ENCODE peak calls at places on chromosomes 11 and 22, in four cellular contexts. One of them, this sample, is unnamed.

GRCh38 chr11:88827018-88827676 is 238.6 kb downstream of the GRM5 start:
- DNase-seq in CD8-positive, alpha-beta memory T cell: no peak
- DNase-seq in right lobe of liver: no peak
- DNase-seq in uterus: no peak
- DNase-seq in this sample: no peak

GRCh38 chr11:12239396-12240298 is 129.3 kb downstream of the MICAL2 start:
- DNase-seq in CD8-positive, alpha-beta memory T cell: no peak
- DNase-seq in right lobe of liver: no peak
- DNase-seq in uterus: no peak
- DNase-seq in this sample: no peak

GRCh38 chr11:5713695-5714094 is 22.6 kb upstream of the OR56B1 start:
- DNase-seq in CD8-positive, alpha-beta memory T cell: no peak
- DNase-seq in right lobe of liver: no peak
- DNase-seq in uterus: no peak
- DNase-seq in this sample: no peak

GRCh38 chr11:848988-849824 is 6.6 kb downstream of the TSPAN4 start:
- DNase-seq in CD8-positive, alpha-beta memory T cell: peak; percentile 28
- DNase-seq in right lobe of liver: no peak
- DNase-seq in uterus: peak; percentile 66
- DNase-seq in this sample: no peak

GRCh38 chr11:131800452-131800851 is 430.0 kb downstream of the NTM start:
- DNase-seq in CD8-positive, alpha-beta memory T cell: no peak
- DNase-seq in right lobe of liver: no peak
- DNase-seq in uterus: no peak
- DNase-seq in this sample: no peak

GRCh38 chr22:45686004-45686403 is 14.4 kb downstream of the ATXN10 start:
- DNase-seq in CD8-positive, alpha-beta memory T cell: no peak
- DNase-seq in right lobe of liver: no peak
- DNase-seq in uterus: no peak
- DNase-seq in this sample: no peak

GRCh38 chr11:119782021-119782420 is 53.0 kb upstream of the NECTIN1 start:
- DNase-seq in CD8-positive, alpha-beta memory T cell: no peak
- DNase-seq in right lobe of liver: peak; percentile 14
- DNase-seq in uterus: no peak
- DNase-seq in this sample: peak; percentile 30

GRCh38 chr11:119907934-119908760 is 179.1 kb upstream of the NECTIN1 start:
- DNase-seq in CD8-positive, alpha-beta memory T cell: no peak
- DNase-seq in right lobe of liver: no peak
- DNase-seq in uterus: no peak
- DNase-seq in this sample: no peak

GRCh38 chr11:64331569-64332371 is 8.2 kb upstream of the CCDC88B start:
- DNase-seq in CD8-positive, alpha-beta memory T cell: peak; percentile 58
- DNase-seq in right lobe of liver: peak; percentile 74
- DNase-seq in uterus: no peak
- DNase-seq in this sample: peak; percentile 94

GRCh38 chr11:34173050-34173449 is 67.6 kb downstream of the NAT10 start:
- DNase-seq in CD8-positive, alpha-beta memory T cell: no peak
- DNase-seq in right lobe of liver: no peak
- DNase-seq in uterus: no peak
- DNase-seq in this sample: peak; percentile 67

GRCh38 chr22:19505735-19506126 is 18.5 kb downstream of the CLDN5 start:
- DNase-seq in CD8-positive, alpha-beta memory T cell: no peak
- DNase-seq in right lobe of liver: no peak
- DNase-seq in uterus: no peak
- DNase-seq in this sample: no peak

GRCh38 chr22:47445212-47445611 is 682.8 kb downstream of the TBC1D22A start:
- DNase-seq in CD8-positive, alpha-beta memory T cell: no peak
- DNase-seq in right lobe of liver: no peak
- DNase-seq in uterus: no peak
- DNase-seq in this sample: no peak

GRCh38 chr22:32106930-32107329 is 52.2 kb downstream of the C22orf42 start:
- DNase-seq in CD8-positive, alpha-beta memory T cell: no peak
- DNase-seq in right lobe of liver: no peak
- DNase-seq in uterus: no peak
- DNase-seq in this sample: no peak

GRCh38 chr11:110755961-110756360 is 43.7 kb upstream of the ARHGAP20 start:
- DNase-seq in CD8-positive, alpha-beta memory T cell: no peak
- DNase-seq in right lobe of liver: no peak
- DNase-seq in uterus: no peak
- DNase-seq in this sample: no peak

GRCh38 chr11:2667940-2668339 is 31.9 kb downstream of the KCNQ1OT1 start:
- DNase-seq in CD8-positive, alpha-beta memory T cell: no peak
- DNase-seq in right lobe of liver: no peak
- DNase-seq in uterus: no peak
- DNase-seq in this sample: no peak

GRCh38 chr11:11740081-11740702 is 101.6 kb upstream of the USP47 start:
- DNase-seq in CD8-positive, alpha-beta memory T cell: no peak
- DNase-seq in right lobe of liver: no peak
- DNase-seq in uterus: no peak
- DNase-seq in this sample: no peak

GRCh38 chr11:393219-394033 is 583 bp upstream of the PKP3 start:
- DNase-seq in CD8-positive, alpha-beta memory T cell: no peak
- DNase-seq in right lobe of liver: no peak
- DNase-seq in uterus: no peak
- DNase-seq in this sample: no peak

GRCh38 chr11:74731301-74732094 is at the start of gene CHRDL2:
- DNase-seq in CD8-positive, alpha-beta memory T cell: no peak
- DNase-seq in right lobe of liver: peak; percentile 69
- DNase-seq in uterus: peak; percentile 60
- DNase-seq in this sample: no peak

GRCh38 chr11:727859-728748 is 19.2 kb upstream of the TALDO1 start:
- DNase-seq in CD8-positive, alpha-beta memory T cell: peak; percentile 78
- DNase-seq in right lobe of liver: peak; percentile 85
- DNase-seq in uterus: peak; percentile 91
- DNase-seq in this sample: peak; percentile 96

GRCh38 chr22:42069801-42070516 is 653 bp downstream of the NAGA start:
- DNase-seq in CD8-positive, alpha-beta memory T cell: no peak
- DNase-seq in right lobe of liver: no peak
- DNase-seq in uterus: no peak
- DNase-seq in this sample: peak; percentile 72

GRCh38 chr11:107973641-107974040 is 35.1 kb upstream of the CUL5 start:
- DNase-seq in CD8-positive, alpha-beta memory T cell: no peak
- DNase-seq in right lobe of liver: no peak
- DNase-seq in uterus: no peak
- DNase-seq in this sample: no peak

GRCh38 chr11:107970049-107970448 is 38.6 kb upstream of the CUL5 start:
- DNase-seq in CD8-positive, alpha-beta memory T cell: no peak
- DNase-seq in right lobe of liver: no peak
- DNase-seq in uterus: no peak
- DNase-seq in this sample: no peak

DNA sequence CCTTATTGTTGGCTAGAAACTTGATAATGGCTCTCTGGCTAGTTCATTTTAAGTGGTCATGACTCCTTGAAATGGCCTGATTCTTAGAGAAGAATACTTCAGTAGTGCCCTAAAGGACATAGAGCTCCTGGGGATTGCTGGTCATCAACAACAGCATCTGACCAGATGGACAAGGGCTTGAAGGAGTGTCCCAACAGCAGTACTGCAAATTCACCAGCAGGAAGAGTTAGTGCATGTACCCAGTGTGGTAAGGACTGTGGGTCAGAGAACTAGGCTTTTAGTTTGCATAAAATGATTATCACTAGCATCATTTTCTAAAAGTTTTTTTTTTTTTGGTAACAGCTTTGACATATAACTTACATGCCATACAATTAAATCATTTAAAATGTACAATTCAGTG is 39.5 kb upstream of the CUL5 start:
- DNase-seq in CD8-positive, alpha-beta memory T cell: no peak
- DNase-seq in right lobe of liver: no peak
- DNase-seq in uterus: no peak
- DNase-seq in this sample: no peak
- H3K4me1 ChIP-seq in CD8-positive, alpha-beta memory T cell: no peaks in the 10 kb centered on the region
- H3K4me1 ChIP-seq in right lobe of liver: no peaks in the 10 kb centered on the region
- H3K4me1 ChIP-seq in uterus: no peaks in the 10 kb centered on the region
- H3K4me1 ChIP-seq in this sample: no peaks in the 10 kb centered on the region

DNA sequence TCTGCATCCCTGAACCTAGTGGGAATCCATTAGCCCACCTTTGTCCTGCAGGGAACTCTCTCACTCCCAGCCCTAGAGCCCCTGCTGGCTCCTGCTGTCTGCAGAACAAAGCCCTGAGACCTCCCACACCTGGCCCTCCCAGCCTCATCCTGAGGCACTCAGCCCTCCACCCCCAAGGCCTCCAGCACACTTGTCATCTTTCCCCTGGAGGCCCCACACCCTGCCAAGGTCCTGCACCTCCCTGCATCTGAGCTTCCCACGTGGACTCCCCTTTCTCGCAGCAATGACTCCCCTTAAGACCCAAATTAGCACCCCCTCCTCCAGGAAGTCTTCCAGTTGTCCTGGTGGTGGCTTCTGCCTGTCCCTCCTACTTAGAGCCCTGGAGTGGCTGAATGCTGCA is 42.3 kb upstream of the LINC01488 start:
- DNase-seq in CD8-positive, alpha-beta memory T cell: no peak
- DNase-seq in right lobe of liver: peak; percentile 25
- DNase-seq in uterus: no peak
- DNase-seq in this sample: peak; percentile 45
- H3K4me1 ChIP-seq in CD8-positive, alpha-beta memory T cell: peaks cover 6% of the 10 kb centered on the region
- H3K4me1 ChIP-seq in right lobe of liver: peaks cover 6% of the 10 kb centered on the region
- H3K4me1 ChIP-seq in uterus: peaks cover 8% of the 10 kb centered on the region
- H3K4me1 ChIP-seq in this sample: peaks cover 21% of the 10 kb centered on the region

GRCh38 chr11:28834877-28835276 is 726.7 kb downstream of the METTL15 start:
- DNase-seq in CD8-positive, alpha-beta memory T cell: no peak
- DNase-seq in right lobe of liver: no peak
- DNase-seq in uterus: no peak
- DNase-seq in this sample: no peak
- H3K4me1 ChIP-seq in CD8-positive, alpha-beta memory T cell: no peaks in the 10 kb centered on the region
- H3K4me1 ChIP-seq in right lobe of liver: no peaks in the 10 kb centered on the region
- H3K4me1 ChIP-seq in uterus: no peaks in the 10 kb centered on the region
- H3K4me1 ChIP-seq in this sample: peaks cover 5% of the 10 kb centered on the region

GRCh38 chr11:69732910-69733309 is 29.1 kb upstream of the FGF19 start:
- DNase-seq in CD8-positive, alpha-beta memory T cell: no peak
- DNase-seq in right lobe of liver: no peak
- DNase-seq in uterus: no peak
- DNase-seq in this sample: no peak

GRCh38 chr11:69730500-69730899 is 26.7 kb upstream of the FGF19 start:
- DNase-seq in CD8-positive, alpha-beta memory T cell: no peak
- DNase-seq in right lobe of liver: no peak
- DNase-seq in uterus: no peak
- DNase-seq in this sample: no peak

GRCh38 chr11:69734367-69734766 is 30.5 kb upstream of the FGF19 start:
- DNase-seq in CD8-positive, alpha-beta memory T cell: no peak
- DNase-seq in right lobe of liver: no peak
- DNase-seq in uterus: no peak
- DNase-seq in this sample: no peak

GRCh38 chr11:69731110-69731509 is 27.3 kb upstream of the FGF19 start:
- DNase-seq in CD8-positive, alpha-beta memory T cell: no peak
- DNase-seq in right lobe of liver: no peak
- DNase-seq in uterus: no peak
- DNase-seq in this sample: no peak

DNA sequence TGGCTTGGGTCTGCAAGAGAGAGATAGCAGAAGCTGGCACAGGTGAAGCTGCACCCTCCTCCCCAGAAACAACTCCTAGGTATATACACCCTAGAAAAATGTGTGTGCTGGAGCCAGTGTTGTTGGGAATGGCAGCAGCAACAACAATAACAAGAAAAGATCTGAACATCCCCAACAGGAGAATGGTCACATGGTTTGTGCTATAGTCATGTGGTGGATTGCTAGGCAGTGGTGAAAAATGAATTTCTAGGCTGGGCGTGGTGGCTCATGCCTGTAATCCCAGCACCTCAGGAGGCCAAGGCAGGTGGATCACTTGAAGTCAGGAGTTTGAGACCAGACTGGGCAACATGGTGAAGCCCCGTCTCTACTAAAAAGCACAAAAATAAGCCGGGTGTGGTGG is 31.0 kb upstream of the FGF19 start:
- DNase-seq in CD8-positive, alpha-beta memory T cell: no peak
- DNase-seq in right lobe of liver: no peak
- DNase-seq in uterus: no peak
- DNase-seq in this sample: no peak
- H3K4me1 ChIP-seq in CD8-positive, alpha-beta memory T cell: no peaks in the 10 kb centered on the region
- H3K4me1 ChIP-seq in right lobe of liver: no peaks in the 10 kb centered on the region
- H3K4me1 ChIP-seq in uterus: no peaks in the 10 kb centered on the region
- H3K4me1 ChIP-seq in this sample: no peaks in the 10 kb centered on the region

GRCh38 chr22:43894122-43894521 is 2.3 kb upstream of the PNPLA5 start:
- DNase-seq in CD8-positive, alpha-beta memory T cell: no peak
- DNase-seq in right lobe of liver: peak; percentile 28
- DNase-seq in uterus: no peak
- DNase-seq in this sample: peak; percentile 11

GRCh38 chr22:43893266-43893665 is 1.5 kb upstream of the PNPLA5 start:
- DNase-seq in CD8-positive, alpha-beta memory T cell: no peak
- DNase-seq in right lobe of liver: peak; percentile 27
- DNase-seq in uterus: no peak
- DNase-seq in this sample: peak; percentile 43

GRCh38 chr22:43891360-43892182 is at the start of gene PNPLA5:
- DNase-seq in CD8-positive, alpha-beta memory T cell: no peak
- DNase-seq in right lobe of liver: peak; percentile 48
- DNase-seq in uterus: no peak
- DNase-seq in this sample: peak; percentile 65

GRCh38 chr22:43890901-43891331 is 897 bp downstream of the PNPLA5 start:
- DNase-seq in CD8-positive, alpha-beta memory T cell: no peak
- DNase-seq in right lobe of liver: peak; percentile 50
- DNase-seq in uterus: no peak
- DNase-seq in this sample: peak; percentile 64

DNA sequence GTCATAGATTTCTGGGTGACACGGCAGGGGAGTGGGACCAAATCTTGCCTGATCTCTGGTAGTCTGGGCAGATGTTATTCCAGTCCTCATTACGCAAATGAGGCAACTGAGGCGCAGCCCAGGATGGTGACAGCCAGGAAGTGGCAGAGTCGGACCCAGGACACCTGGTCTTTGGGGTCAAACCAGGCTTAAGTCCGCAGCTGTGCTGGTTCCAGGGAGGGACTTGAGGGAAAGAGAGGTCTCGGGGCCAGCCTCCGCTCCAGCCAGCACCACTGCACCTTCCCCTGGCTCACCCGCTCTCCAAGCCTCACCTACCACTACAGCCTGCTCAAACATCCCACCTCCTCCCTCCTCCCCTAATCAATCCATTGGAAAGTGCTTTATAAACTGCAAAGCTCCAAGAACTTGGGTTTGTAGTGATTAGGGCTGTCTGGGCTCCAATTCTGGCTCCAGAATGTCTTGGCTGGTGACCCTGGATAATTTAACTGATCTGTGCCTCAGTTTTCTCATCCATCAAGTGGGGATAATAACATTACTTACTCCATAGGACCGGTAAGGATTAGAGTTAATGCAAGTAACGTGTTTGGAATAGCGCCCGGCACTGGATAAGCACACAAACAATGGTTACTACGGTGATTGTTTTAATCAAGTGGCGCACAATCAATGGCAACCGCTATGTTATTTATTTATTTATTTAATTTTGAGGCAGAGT is 526 bp upstream of the PNPLA5 start:
- DNase-seq in CD8-positive, alpha-beta memory T cell: no peak
- DNase-seq in right lobe of liver: peak; percentile 38
- DNase-seq in uterus: no peak
- DNase-seq in this sample: peak; percentile 2
- H3K4me1 ChIP-seq in CD8-positive, alpha-beta memory T cell: no peaks in the 10 kb centered on the region
- H3K4me1 ChIP-seq in right lobe of liver: no peaks in the 10 kb centered on the region
- H3K4me1 ChIP-seq in uterus: no peaks in the 10 kb centered on the region
- H3K4me1 ChIP-seq in this sample: no peaks in the 10 kb centered on the region